ENCODE peak calls at places on chromosome 5, in four cellular contexts. I, H, M and E are unnamed samples.

GRCh38 chr5:72231989-72232703 is 87.9 kb downstream of the MRPS27 start:
- DNase-seq in I (no peak), H (no peak), M (no peak), E (no peak)

GRCh38 chr5:134851307-134851923 is 5.6 kb downstream of the C5orf24 start:
- DNase-seq in I (peak; percentile 57), H (no peak), M (no peak), E (no peak)

GRCh38 chr5:94849821-94850736 is 231.6 kb downstream of the SLF1 start:
- DNase-seq in I (peak; percentile 18), H (no peak), M (peak; percentile 3), E (no peak)

GRCh38 chr5:36664762-36665161 is 58.4 kb downstream of the SLC1A3 start:
- DNase-seq in I (peak; percentile 82), H (no peak), M (peak; percentile 31), E (no peak)

GRCh38 chr5:181245427-181246275 is 1.9 kb upstream of the RACK1 start:
- DNase-seq in I (no peak), H (no peak), M (no peak), E (no peak)

GRCh38 chr5:172729588-172729987 is 41.4 kb downstream of the DUSP1 start:
- DNase-seq in I (no peak), H (no peak), M (no peak), E (no peak)

GRCh38 chr5:172010278-172010677 is 3.8 kb upstream of the FBXW11 start:
- DNase-seq in I (no peak), H (no peak), M (no peak), E (no peak)

GRCh38 chr5:145347026-145347616 is 488.0 kb downstream of the PRELID2 start:
- DNase-seq in I (peak; percentile 61), H (no peak), M (peak; percentile 45), E (no peak)

GRCh38 chr5:31449175-31449574 is 82.7 kb downstream of the DROSHA start:
- DNase-seq in I (no peak), H (no peak), M (no peak), E (no peak)

GRCh38 chr5:378301-378891 is 56.9 kb downstream of the AHRR start:
- DNase-seq in I (peak; percentile 79), H (no peak), M (no peak), E (no peak)

GRCh38 chr5:171647900-171648253 is 137.7 kb upstream of the SMIM23 start:
- DNase-seq in I (no peak), H (no peak), M (no peak), E (no peak)

GRCh38 chr5:116771466-116772151 is 197.0 kb upstream of the SEMA6A start:
- DNase-seq in I (peak; percentile 71), H (no peak), M (peak; percentile 13), E (no peak)

GRCh38 chr5:3590253-3590966 is 5.2 kb upstream of the IRX1 start:
- DNase-seq in I (no peak), H (no peak), M (no peak), E (no peak)

GRCh38 chr5:78589928-78590327 is 58.6 kb downstream of the LHFPL2 start:
- DNase-seq in I (no peak), H (no peak), M (no peak), E (no peak)

GRCh38 chr5:61009907-61010306 is 64.9 kb downstream of the NDUFAF2 start:
- DNase-seq in I (no peak), H (no peak), M (no peak), E (no peak)

GRCh38 chr5:97162045-97162444 is 19.6 kb upstream of the LIX1 start:
- DNase-seq in I (peak; percentile 65), H (peak; percentile 55), M (peak; percentile 66), E (no peak)

GRCh38 chr5:40688127-40688756 is 8.5 kb downstream of the PTGER4 start:
- DNase-seq in I (peak; percentile 88), H (peak; percentile 79), M (peak; percentile 88), E (peak; percentile 76)

GRCh38 chr5:54180616-54181015 is 129.8 kb downstream of the ARL15 start:
- DNase-seq in I (no peak), H (no peak), M (no peak), E (no peak)